ENCODE peak calls at places on chromosome 16, in eight cellular contexts. One of them, this sample, is unnamed.
A peak's percentile ranks its signal among the peaks of the same experiment; 100 is the strongest.

GRCh38 chr16:84144301-84144858 is 597 bp downstream of the HSDL1 start:
- DNase-seq in upper lobe of left lung: peak; percentile 35
- DNase-seq in stomach: peak; percentile 30
- DNase-seq in Panc1: no peak
- DNase-seq in fibroblast of pulmonary artery: peak; percentile 13
- DNase-seq in adrenal gland: no peak
- DNase-seq in WTC11: peak; percentile 41
- DNase-seq in mucosa of descending colon: peak; percentile 58
- DNase-seq in this sample: peak; percentile 35

GRCh38 chr16:89732918-89733242 is 11.5 kb downstream of the ZNF276 start:
- DNase-seq in upper lobe of left lung: no peak
- DNase-seq in stomach: no peak
- DNase-seq in Panc1: no peak
- DNase-seq in fibroblast of pulmonary artery: no peak
- DNase-seq in adrenal gland: no peak
- DNase-seq in WTC11: no peak
- DNase-seq in mucosa of descending colon: no peak
- DNase-seq in this sample: no peak

GRCh38 chr16:75761111-75761510 is 34.8 kb upstream of the CPHXL start:
- DNase-seq in upper lobe of left lung: no peak
- DNase-seq in stomach: no peak
- DNase-seq in Panc1: no peak
- DNase-seq in fibroblast of pulmonary artery: peak; percentile 45
- DNase-seq in adrenal gland: no peak
- DNase-seq in WTC11: no peak
- DNase-seq in mucosa of descending colon: no peak
- DNase-seq in this sample: no peak

GRCh38 chr16:4744758-4745569 is 10.6 kb downstream of the DNAAF8 start:
- DNase-seq in upper lobe of left lung: no peak
- DNase-seq in stomach: no peak
- DNase-seq in Panc1: no peak
- DNase-seq in fibroblast of pulmonary artery: no peak
- DNase-seq in adrenal gland: no peak
- DNase-seq in WTC11: no peak
- DNase-seq in mucosa of descending colon: no peak
- DNase-seq in this sample: no peak

GRCh38 chr16:79601092-79601977 is 798 bp upstream of the MAF start:
- DNase-seq in upper lobe of left lung: peak; percentile 64
- DNase-seq in stomach: peak; percentile 72
- DNase-seq in Panc1: no peak
- DNase-seq in fibroblast of pulmonary artery: peak; percentile 10
- DNase-seq in adrenal gland: peak; percentile 84
- DNase-seq in WTC11: peak; percentile 35
- DNase-seq in mucosa of descending colon: peak; percentile 70
- DNase-seq in this sample: peak; percentile 24

GRCh38 chr16:17359778-17360177 is 111.0 kb downstream of the XYLT1 start:
- DNase-seq in upper lobe of left lung: peak; percentile 64
- DNase-seq in stomach: no peak
- DNase-seq in Panc1: no peak
- DNase-seq in fibroblast of pulmonary artery: no peak
- DNase-seq in adrenal gland: no peak
- DNase-seq in WTC11: no peak
- DNase-seq in mucosa of descending colon: no peak
- DNase-seq in this sample: no peak

GRCh38 chr16:89442588-89442987 is 47.8 kb downstream of the ANKRD11 start:
- DNase-seq in upper lobe of left lung: no peak
- DNase-seq in stomach: no peak
- DNase-seq in Panc1: no peak
- DNase-seq in fibroblast of pulmonary artery: no peak
- DNase-seq in adrenal gland: no peak
- DNase-seq in WTC11: no peak
- DNase-seq in mucosa of descending colon: peak; percentile 52
- DNase-seq in this sample: no peak

GRCh38 chr16:75909746-75910145 is 183.5 kb upstream of the CPHXL start:
- DNase-seq in upper lobe of left lung: no peak
- DNase-seq in stomach: no peak
- DNase-seq in Panc1: no peak
- DNase-seq in fibroblast of pulmonary artery: no peak
- DNase-seq in adrenal gland: no peak
- DNase-seq in WTC11: no peak
- DNase-seq in mucosa of descending colon: no peak
- DNase-seq in this sample: no peak

GRCh38 chr16:79758615-79759346 is 158.2 kb upstream of the MAF start:
- DNase-seq in upper lobe of left lung: no peak
- DNase-seq in stomach: no peak
- DNase-seq in Panc1: no peak
- DNase-seq in fibroblast of pulmonary artery: no peak
- DNase-seq in adrenal gland: no peak
- DNase-seq in WTC11: no peak
- DNase-seq in mucosa of descending colon: no peak
- DNase-seq in this sample: no peak

GRCh38 chr16:49740190-49740589 is 115.7 kb downstream of the ZNF423 start:
- DNase-seq in upper lobe of left lung: no peak
- DNase-seq in stomach: no peak
- DNase-seq in Panc1: no peak
- DNase-seq in fibroblast of pulmonary artery: no peak
- DNase-seq in adrenal gland: no peak
- DNase-seq in WTC11: no peak
- DNase-seq in mucosa of descending colon: peak; percentile 20
- DNase-seq in this sample: no peak

GRCh38 chr16:49737541-49737940 is 118.4 kb downstream of the ZNF423 start:
- DNase-seq in upper lobe of left lung: no peak
- DNase-seq in stomach: no peak
- DNase-seq in Panc1: no peak
- DNase-seq in fibroblast of pulmonary artery: no peak
- DNase-seq in adrenal gland: no peak
- DNase-seq in WTC11: no peak
- DNase-seq in mucosa of descending colon: peak; percentile 33
- DNase-seq in this sample: no peak

GRCh38 chr16:49743206-49743470 is 112.8 kb downstream of the ZNF423 start:
- DNase-seq in upper lobe of left lung: no peak
- DNase-seq in stomach: no peak
- DNase-seq in Panc1: no peak
- DNase-seq in fibroblast of pulmonary artery: no peak
- DNase-seq in adrenal gland: no peak
- DNase-seq in WTC11: no peak
- DNase-seq in mucosa of descending colon: no peak
- DNase-seq in this sample: no peak

GRCh38 chr16:49742428-49743205 is 113.3 kb downstream of the ZNF423 start:
- DNase-seq in upper lobe of left lung: no peak
- DNase-seq in stomach: no peak
- DNase-seq in Panc1: no peak
- DNase-seq in fibroblast of pulmonary artery: no peak
- DNase-seq in adrenal gland: no peak
- DNase-seq in WTC11: no peak
- DNase-seq in mucosa of descending colon: no peak
- DNase-seq in this sample: no peak

GRCh38 chr16:49739381-49739780 is 116.5 kb downstream of the ZNF423 start:
- DNase-seq in upper lobe of left lung: no peak
- DNase-seq in stomach: no peak
- DNase-seq in Panc1: no peak
- DNase-seq in fibroblast of pulmonary artery: no peak
- DNase-seq in adrenal gland: no peak
- DNase-seq in WTC11: peak; percentile 69
- DNase-seq in mucosa of descending colon: peak; percentile 0
- DNase-seq in this sample: no peak
- TF ChIP-seq CTCF in upper lobe of left lung: no peak
- TF ChIP-seq CTCF in stomach: no peak
- TF ChIP-seq CTCF in Panc1: no peak
- TF ChIP-seq CTCF in fibroblast of pulmonary artery: peak; percentile 8
- TF ChIP-seq CTCF in adrenal gland: no peak
- TF ChIP-seq CTCF in WTC11: no peak
- TF ChIP-seq CTCF in mucosa of descending colon: no peak
- TF ChIP-seq CTCF in this sample: no peak

GRCh38 chr16:73743665-73744496 is 552.7 kb upstream of the PSMD7 start:
- DNase-seq in upper lobe of left lung: no peak
- DNase-seq in stomach: no peak
- DNase-seq in Panc1: no peak
- DNase-seq in fibroblast of pulmonary artery: no peak
- DNase-seq in adrenal gland: no peak
- DNase-seq in WTC11: peak; percentile 52
- DNase-seq in mucosa of descending colon: no peak
- DNase-seq in this sample: no peak
- TF ChIP-seq CTCF in upper lobe of left lung: no peak
- TF ChIP-seq CTCF in stomach: no peak
- TF ChIP-seq CTCF in Panc1: peak; percentile 16
- TF ChIP-seq CTCF in fibroblast of pulmonary artery: no peak
- TF ChIP-seq CTCF in adrenal gland: peak; percentile 32
- TF ChIP-seq CTCF in WTC11: peak; percentile 36
- TF ChIP-seq CTCF in mucosa of descending colon: no peak
- TF ChIP-seq CTCF in this sample: no peak

GRCh38 chr16:1825864-1826690 is 548 bp downstream of the HAGH start:
- DNase-seq in upper lobe of left lung: peak; percentile 53
- DNase-seq in stomach: peak; percentile 63
- DNase-seq in Panc1: no peak
- DNase-seq in fibroblast of pulmonary artery: peak; percentile 6
- DNase-seq in adrenal gland: no peak
- DNase-seq in WTC11: peak; percentile 60
- DNase-seq in mucosa of descending colon: peak; percentile 76
- DNase-seq in this sample: no peak

GRCh38 chr16:1821861-1822611 is 4.6 kb downstream of the HAGH start:
- DNase-seq in upper lobe of left lung: no peak
- DNase-seq in stomach: no peak
- DNase-seq in Panc1: no peak
- DNase-seq in fibroblast of pulmonary artery: no peak
- DNase-seq in adrenal gland: no peak
- DNase-seq in WTC11: no peak
- DNase-seq in mucosa of descending colon: no peak
- DNase-seq in this sample: no peak

GRCh38 chr16:1822801-1823200 is 3.8 kb downstream of the HAGH start:
- DNase-seq in upper lobe of left lung: no peak
- DNase-seq in stomach: no peak
- DNase-seq in Panc1: no peak
- DNase-seq in fibroblast of pulmonary artery: no peak
- DNase-seq in adrenal gland: peak; percentile 50
- DNase-seq in WTC11: no peak
- DNase-seq in mucosa of descending colon: no peak
- DNase-seq in this sample: no peak

GRCh38 chr16:1825381-1825863 is 1.2 kb downstream of the HAGH start:
- DNase-seq in upper lobe of left lung: no peak
- DNase-seq in stomach: peak; percentile 46
- DNase-seq in Panc1: no peak
- DNase-seq in fibroblast of pulmonary artery: no peak
- DNase-seq in adrenal gland: peak; percentile 88
- DNase-seq in WTC11: no peak
- DNase-seq in mucosa of descending colon: no peak
- DNase-seq in this sample: no peak

DNA sequence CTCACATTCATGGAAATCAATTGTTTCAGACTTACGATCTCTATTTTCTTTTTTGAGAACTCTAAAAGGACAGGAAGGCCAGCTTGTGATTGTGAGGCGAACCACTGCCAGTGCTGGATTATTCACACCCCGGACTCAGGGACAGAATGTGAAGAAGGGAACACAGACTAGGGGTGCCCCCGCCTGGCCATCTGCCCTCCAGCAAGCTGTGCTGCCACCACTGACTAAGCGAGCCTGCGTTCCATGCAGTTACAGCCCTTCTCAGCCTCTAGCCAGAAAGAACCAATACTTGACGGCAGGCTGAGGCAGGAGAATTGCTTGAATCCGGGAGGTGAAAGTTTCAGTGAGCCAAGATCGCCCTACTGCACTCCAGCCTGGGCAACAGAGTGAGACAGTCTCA is 2.8 kb downstream of the HAGH start:
- DNase-seq in upper lobe of left lung: no peak
- DNase-seq in stomach: peak; percentile 55
- DNase-seq in Panc1: no peak
- DNase-seq in fibroblast of pulmonary artery: peak; percentile 68
- DNase-seq in adrenal gland: peak; percentile 93
- DNase-seq in WTC11: peak; percentile 67
- DNase-seq in mucosa of descending colon: no peak
- DNase-seq in this sample: no peak
- TF ChIP-seq CTCF in upper lobe of left lung: no peak
- TF ChIP-seq CTCF in stomach: no peak
- TF ChIP-seq CTCF in Panc1: no peak
- TF ChIP-seq CTCF in fibroblast of pulmonary artery: peak; percentile 30
- TF ChIP-seq CTCF in adrenal gland: peak; percentile 33
- TF ChIP-seq CTCF in WTC11: no peak
- TF ChIP-seq CTCF in mucosa of descending colon: no peak
- TF ChIP-seq CTCF in this sample: no peak

GRCh38 chr16:46918400-46918799 is 34.2 kb downstream of the GPT2 start:
- DNase-seq in upper lobe of left lung: no peak
- DNase-seq in stomach: no peak
- DNase-seq in Panc1: no peak
- DNase-seq in fibroblast of pulmonary artery: no peak
- DNase-seq in adrenal gland: no peak
- DNase-seq in WTC11: no peak
- DNase-seq in mucosa of descending colon: no peak
- DNase-seq in this sample: peak; percentile 27

GRCh38 chr16:46916980-46917379 is 32.8 kb downstream of the GPT2 start:
- DNase-seq in upper lobe of left lung: no peak
- DNase-seq in stomach: no peak
- DNase-seq in Panc1: no peak
- DNase-seq in fibroblast of pulmonary artery: peak; percentile 10
- DNase-seq in adrenal gland: no peak
- DNase-seq in WTC11: no peak
- DNase-seq in mucosa of descending colon: no peak
- DNase-seq in this sample: no peak

GRCh38 chr16:46922239-46922638 is 38.1 kb downstream of the GPT2 start:
- DNase-seq in upper lobe of left lung: no peak
- DNase-seq in stomach: peak; percentile 72
- DNase-seq in Panc1: no peak
- DNase-seq in fibroblast of pulmonary artery: no peak
- DNase-seq in adrenal gland: no peak
- DNase-seq in WTC11: no peak
- DNase-seq in mucosa of descending colon: no peak
- DNase-seq in this sample: no peak

GRCh38 chr16:46920402-46921068 is 36.4 kb downstream of the GPT2 start:
- DNase-seq in upper lobe of left lung: peak; percentile 75
- DNase-seq in stomach: peak; percentile 95
- DNase-seq in Panc1: no peak
- DNase-seq in fibroblast of pulmonary artery: no peak
- DNase-seq in adrenal gland: peak; percentile 78
- DNase-seq in WTC11: no peak
- DNase-seq in mucosa of descending colon: no peak
- DNase-seq in this sample: no peak

DNA sequence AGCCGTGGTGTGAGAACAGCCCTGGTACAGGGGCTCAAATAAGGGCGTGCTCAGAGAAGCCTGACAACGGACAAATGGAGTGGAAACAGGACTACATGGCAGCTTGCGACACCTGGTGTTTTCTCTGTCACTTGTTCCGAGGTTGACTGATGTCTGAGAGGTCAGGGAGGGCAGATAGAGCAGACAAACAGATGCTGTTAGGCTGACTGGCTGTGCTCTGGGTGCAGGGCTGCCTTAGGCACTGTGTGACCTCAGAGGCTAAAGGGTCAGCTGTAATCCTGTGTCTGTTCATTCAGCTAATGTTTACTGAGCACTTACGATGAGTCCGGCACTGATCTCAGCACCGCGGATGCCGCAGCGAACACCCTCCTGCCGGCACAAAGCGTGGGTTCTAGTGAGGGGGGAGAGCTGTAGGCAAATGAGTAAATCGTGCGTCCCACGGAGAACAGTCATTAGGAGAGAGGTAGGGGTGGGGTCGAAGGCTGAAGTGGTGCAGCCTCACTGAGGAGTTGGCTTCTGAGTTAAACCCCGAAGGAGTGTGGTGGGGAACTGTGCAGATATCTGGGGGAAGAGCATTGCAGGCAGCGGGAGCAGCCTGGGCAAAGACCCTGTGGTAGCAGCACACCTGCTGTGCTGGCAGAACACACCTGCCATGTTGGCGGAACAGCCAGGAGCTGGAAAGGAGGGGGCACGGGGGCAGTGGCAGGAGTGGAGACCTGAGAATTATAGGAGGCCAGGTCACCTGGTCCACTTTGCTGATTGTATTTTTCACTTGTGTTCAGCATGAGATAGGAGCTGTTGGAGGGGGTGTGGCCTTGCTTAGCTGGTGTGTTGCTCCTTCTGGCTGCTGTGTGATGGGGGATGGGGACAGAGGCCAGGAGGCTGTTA is 35.0 kb downstream of the GPT2 start:
- DNase-seq in upper lobe of left lung: no peak
- DNase-seq in stomach: peak; percentile 86
- DNase-seq in Panc1: no peak
- DNase-seq in fibroblast of pulmonary artery: no peak
- DNase-seq in adrenal gland: peak; percentile 58
- DNase-seq in WTC11: no peak
- DNase-seq in mucosa of descending colon: no peak
- DNase-seq in this sample: peak; percentile 34
- TF ChIP-seq CTCF in upper lobe of left lung: no peak
- TF ChIP-seq CTCF in stomach: no peak
- TF ChIP-seq CTCF in Panc1: no peak
- TF ChIP-seq CTCF in fibroblast of pulmonary artery: no peak
- TF ChIP-seq CTCF in adrenal gland: no peak
- TF ChIP-seq CTCF in WTC11: no peak
- TF ChIP-seq CTCF in mucosa of descending colon: no peak
- TF ChIP-seq CTCF in this sample: no peak